ENCODE peak calls at places on chromosome 4, in seven cellular contexts. S is lower lobe of right lung, Y is NB4, D is lower leg skin, U is AG09309, V is IMR-90, B is tibial artery. C is an unnamed sample.

GRCh38 chr4:91958651-91959050 is 345.1 kb upstream of the GRID2 start:
- DNase-seq in Y (no peak), D (no peak), B (no peak), U (no peak), V (peak), S (no peak), C (no peak)

GRCh38 chr4:15677507-15677988 is 4.1 kb upstream of the FAM200B start:
- DNase-seq in D (peak), S (no peak), U (no peak), V (peak), Y (no peak), B (no peak), C (no peak)

GRCh38 chr4:4216668-4217067 is 10.1 kb downstream of the OTOP1 start:
- DNase-seq in D (no peak), V (peak), S (no peak), U (no peak), Y (no peak), B (no peak), C (no peak)

GRCh38 chr4:126364290-126364978 is 1049.7 kb downstream of the FAT4 start:
- DNase-seq in V (peak), D (no peak), U (no peak), B (no peak), S (no peak), Y (no peak), C (no peak)

GRCh38 chr4:146975535-146975934 is 29.9 kb upstream of the TTC29 start:
- DNase-seq in V (no peak), S (no peak), U (no peak), D (no peak), Y (peak), B (no peak), C (no peak)

GRCh38 chr4:108350332-108350731 is 181.6 kb upstream of the LEF1 start:
- DNase-seq in D (no peak), S (no peak), Y (no peak), V (no peak), U (no peak), B (no peak), C (no peak)

GRCh38 chr4:169152899-169153298 is 117.9 kb downstream of the SH3RF1 start:
- DNase-seq in D (no peak), Y (no peak), B (no peak), V (no peak), S (no peak), U (no peak), C (no peak)

GRCh38 chr4:128338634-128339355 is 51.2 kb upstream of the PGRMC2 start:
- DNase-seq in B (no peak), D (no peak), V (peak), Y (no peak), S (no peak), U (peak), C (no peak)

GRCh38 chr4:61201562-61202099 is 1.5 kb downstream of the ADGRL3 start:
- DNase-seq in U (no peak), D (no peak), S (peak), V (no peak), Y (no peak), B (no peak), C (no peak)

GRCh38 chr4:8617486-8618040 is 25.0 kb downstream of the CPZ start:
- DNase-seq in D (no peak), S (no peak), V (no peak), B (no peak), Y (no peak), U (no peak), C (no peak)

GRCh38 chr4:143089291-143089690 is 95.4 kb upstream of the USP38 start:
- DNase-seq in V (no peak), S (no peak), Y (no peak), U (no peak), B (no peak), D (no peak), C (no peak)

GRCh38 chr4:15725608-15726007 is 22.7 kb downstream of the BST1 start:
- DNase-seq in U (no peak), Y (no peak), S (no peak), V (peak), D (no peak), B (no peak), C (no peak)

GRCh38 chr4:118770741-118771187 is 65.2 kb downstream of the SEC24D start:
- DNase-seq in D (no peak), S (no peak), Y (no peak), U (no peak), B (no peak), V (peak), C (no peak)

GRCh38 chr4:177713454-177713853 is 271.2 kb upstream of the AGA start:
- DNase-seq in B (no peak), S (no peak), Y (no peak), V (no peak), D (no peak), U (no peak), C (no peak)

GRCh38 chr4:94641702-94642560 is 115.8 kb upstream of the BMPR1B start:
- DNase-seq in U (peak), B (no peak), Y (no peak), S (no peak), V (peak), D (no peak), C (no peak)

GRCh38 chr4:140756292-140757219 is at the start of gene TBC1D9:
- DNase-seq in V (peak), B (peak), S (peak), D (peak), Y (peak), U (peak), C (peak)
- TF ChIP-seq CTCF in V (no peak), B (no peak), S (no peak), D (no peak), Y (no peak), U (no peak), C (no peak)

GRCh38 chr4:186069734-186070133 is 778 bp downstream of the TLR3 start:
- DNase-seq in S (no peak), Y (no peak), B (no peak), U (no peak), V (no peak), D (no peak), C (no peak)
- H3K4me3 ChIP-seq in S (peak), Y (no peak), B (no peak), U (no peak), V (no peak), D (no peak), C (peak)

GRCh38 chr4:63563288-63564014 is 845.8 kb downstream of the TECRL start:
- DNase-seq in U (no peak), V (no peak), B (no peak), D (no peak), S (no peak), Y (peak), C (no peak)
- TF ChIP-seq CTCF in U (no peak), V (no peak), B (no peak), D (no peak), S (no peak), Y (peak), C (no peak)

GRCh38 chr4:56677673-56678072 is 3.4 kb downstream of the HOPX start:
- DNase-seq in Y (no peak), B (no peak), U (no peak), D (no peak), S (no peak), V (no peak), C (no peak)
- H3K4me3 ChIP-seq in Y (no peak), B (no peak), U (no peak), D (no peak), S (peak), V (no peak), C (no peak)

GRCh38 chr4:141244419-141244818 is 23.7 kb downstream of the ZNF330 start:
- DNase-seq in U (no peak), V (no peak), S (no peak), D (no peak), B (no peak), Y (no peak), C (no peak)
- TF ChIP-seq CTCF in U (no peak), V (no peak), S (no peak), D (no peak), B (no peak), Y (no peak), C (no peak)